ENCODE peak calls at places on chromosomes 2 and 18, in five cellular contexts. A, L, W, N and S are unnamed samples.

GRCh38 chr2:230774348-230774951 is 61.8 kb downstream of the CAB39 start:
- DNase-seq in W (no peak), N (no peak), L (peak; percentile 22), A (no peak), S (no peak)

GRCh38 chr2:73279852-73280251 is 4.4 kb downstream of the FBXO41 start:
- DNase-seq in W (no peak), L (peak; percentile 41), A (no peak), N (no peak), S (peak; percentile 8)

GRCh38 chr2:110688594-110689091 is 10.8 kb upstream of the BUB1 start:
- DNase-seq in N (no peak), W (no peak), A (no peak), L (no peak), S (no peak)

GRCh38 chr2:77488141-77488540 is 34.0 kb downstream of the LRRTM4 start:
- DNase-seq in A (no peak), W (no peak), L (no peak), N (no peak), S (no peak)

GRCh38 chr2:40041983-40042382 is 262.9 kb upstream of the THUMPD2 start:
- DNase-seq in A (no peak), W (no peak), N (no peak), L (no peak), S (no peak)

GRCh38 chr2:28632791-28633190 is 118.8 kb upstream of the PPP1CB start:
- DNase-seq in N (no peak), W (no peak), A (no peak), L (no peak), S (no peak)

GRCh38 chr2:158385646-158386045 is 70.9 kb downstream of the CCDC148 start:
- DNase-seq in W (no peak), L (no peak), N (no peak), A (no peak), S (no peak)

GRCh38 chr18:46541626-46542189 is 115.3 kb downstream of the LOXHD1 start:
- DNase-seq in W (no peak), N (no peak), L (no peak), A (no peak), S (no peak)

GRCh38 chr2:37652199-37652640 is 19.2 kb downstream of the CDC42EP3 start:
- DNase-seq in A (no peak), L (no peak), N (no peak), W (no peak), S (no peak)

GRCh38 chr2:164777847-164778246 is 63.8 kb downstream of the COBLL1 start:
- DNase-seq in W (no peak), A (no peak), N (no peak), L (no peak), S (no peak)

GRCh38 chr2:164779383-164780057 is 62.1 kb downstream of the COBLL1 start:
- DNase-seq in W (no peak), L (no peak), A (no peak), N (no peak), S (no peak)

GRCh38 chr2:164780611-164781167 is 60.9 kb downstream of the COBLL1 start:
- DNase-seq in L (no peak), N (no peak), W (no peak), A (no peak), S (no peak)

GRCh38 chr2:164781394-164781793 is 60.2 kb downstream of the COBLL1 start:
- DNase-seq in A (no peak), N (no peak), W (no peak), L (no peak), S (no peak)

GRCh38 chr2:164778723-164779122 is 62.9 kb downstream of the COBLL1 start:
- DNase-seq in L (no peak), W (no peak), N (no peak), A (no peak), S (no peak)
- TF ChIP-seq CTCF in L (no peak), W (no peak), N (no peak), A (no peak), S (no peak)

DNA sequence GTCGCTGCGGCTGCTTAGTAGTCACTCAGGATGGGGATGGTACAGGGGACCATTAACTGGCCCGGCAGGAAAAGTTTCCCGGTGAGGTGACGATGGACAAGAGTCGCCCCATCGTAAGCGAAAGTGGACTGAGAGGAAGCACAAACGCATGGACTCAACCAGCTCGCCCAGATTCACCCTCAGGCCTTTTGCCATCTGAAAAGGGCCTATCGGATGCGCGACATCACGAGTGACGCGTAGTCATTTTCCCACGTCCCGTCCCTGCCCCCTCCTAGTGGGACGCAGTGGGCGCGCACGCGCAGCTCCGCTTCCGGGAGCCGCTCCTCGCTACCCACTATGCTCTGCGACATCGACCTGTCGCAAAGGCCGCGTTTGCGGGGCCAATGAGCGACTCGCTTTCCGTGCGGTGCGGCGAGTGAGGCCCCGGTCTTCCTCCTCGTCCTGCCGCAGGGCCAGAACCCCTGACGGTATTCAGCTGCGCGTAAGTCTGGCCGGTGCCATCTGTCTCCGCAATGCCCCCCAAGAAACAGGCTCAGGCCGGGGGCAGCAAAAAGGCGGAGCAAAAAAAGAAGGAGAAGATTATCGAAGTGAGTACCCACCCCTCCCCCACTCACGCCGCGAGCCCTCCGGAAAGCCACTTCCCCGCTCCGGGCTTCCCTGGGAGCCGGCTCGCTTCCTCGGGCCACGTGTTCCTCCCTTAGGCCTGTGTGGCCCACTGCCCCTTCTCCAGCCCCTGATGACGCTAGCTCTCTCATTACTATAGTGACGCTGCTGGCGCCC is at the start of gene ZC3H15:
- DNase-seq in L (peak; percentile 98), A (peak; percentile 98), W (peak; percentile 96), N (peak; percentile 97), S (peak; percentile 96)
- TF ChIP-seq POLR2A in L (peak; percentile 98), A (peak; percentile 90), W (no peak), N (peak; percentile 82), S (no peak)

GRCh38 chr2:10448646-10449480 is 736 bp upstream of the ODC1 start:
- DNase-seq in A (no peak), W (peak; percentile 94), N (no peak), L (peak; percentile 67), S (peak; percentile 76)
- TF ChIP-seq CTCF in A (no peak), W (no peak), N (peak; percentile 8), L (peak; percentile 23), S (no peak)

GRCh38 chr2:208254871-208255556 is at the start of gene IDH1:
- DNase-seq in N (peak; percentile 98), L (peak; percentile 92), A (peak; percentile 98), W (peak; percentile 98), S (peak; percentile 99)
- TF ChIP-seq POLR2A in N (no peak), L (peak; percentile 65), A (peak; percentile 81), W (peak; percentile 52), S (no peak)

GRCh38 chr2:62787381-62787780 is 81.9 kb downstream of the EHBP1 start:
- DNase-seq in A (no peak), W (no peak), L (no peak), N (no peak), S (no peak)
- TF ChIP-seq CTCF in A (peak; percentile 40), W (no peak), L (peak; percentile 41), N (peak; percentile 25), S (no peak)

GRCh38 chr2:168894101-168894500 is 3.9 kb upstream of the SPC25 start:
- DNase-seq in A (no peak), W (no peak), L (no peak), N (no peak), S (no peak)

GRCh38 chr2:168894720-168895119 is 4.5 kb upstream of the SPC25 start:
- DNase-seq in L (no peak), W (no peak), A (no peak), N (no peak), S (no peak)

GRCh38 chr2:168889635-168890005 is 610 bp downstream of the SPC25 start:
- DNase-seq in W (no peak), N (no peak), L (no peak), A (no peak), S (no peak)

GRCh38 chr2:168892327-168892726 is 2.1 kb upstream of the SPC25 start:
- DNase-seq in A (no peak), W (no peak), N (no peak), L (no peak), S (no peak)

GRCh38 chr2:168890006-168890782 is at the start of gene SPC25:
- DNase-seq in W (peak; percentile 86), N (peak; percentile 90), L (peak; percentile 99), A (peak; percentile 89), S (peak; percentile 86)
- TF ChIP-seq POLR2A in W (no peak), N (no peak), L (peak; percentile 92), A (no peak), S (no peak)

DNA sequence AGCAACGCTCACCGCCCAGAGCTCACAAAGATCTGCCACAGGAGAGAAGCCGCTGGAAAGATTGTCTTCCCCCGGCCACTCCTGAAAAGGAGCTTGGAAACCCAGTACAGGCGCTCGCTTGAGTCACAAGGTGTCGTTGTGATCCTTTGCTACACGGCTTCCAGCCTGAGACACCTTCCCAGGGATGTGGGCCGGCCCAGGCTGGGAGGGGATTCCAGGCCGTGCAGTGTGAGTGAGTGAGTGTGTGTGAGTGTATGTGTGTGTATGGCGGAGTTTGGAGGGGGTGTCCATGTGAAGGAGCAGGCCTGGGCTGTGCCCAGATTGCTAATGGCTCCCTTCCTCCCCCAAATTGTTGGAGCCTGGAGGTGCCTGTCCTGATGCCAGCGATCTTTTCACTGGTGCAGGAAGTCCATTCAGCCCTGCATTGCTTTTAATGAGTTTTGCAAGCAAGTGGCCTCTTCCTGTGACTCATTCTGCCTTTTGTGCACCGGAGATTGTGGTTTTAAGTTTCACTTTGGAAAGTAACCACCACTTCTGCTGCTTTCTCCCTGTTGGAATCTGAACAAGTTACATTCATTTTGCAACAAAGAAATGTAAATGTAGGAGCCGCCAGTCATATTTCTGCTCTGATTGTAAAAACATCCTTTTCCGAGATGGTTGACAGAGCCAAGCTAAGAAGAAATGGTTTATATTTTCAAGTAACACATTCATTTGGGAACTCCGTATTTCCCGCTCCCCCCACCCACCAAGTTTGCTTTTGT is 83.7 kb downstream of the LPIN1 start:
- DNase-seq in W (peak; percentile 64), A (peak; percentile 63), L (peak; percentile 75), N (no peak), S (peak; percentile 92)
- TF ChIP-seq CTCF in W (no peak), A (no peak), L (peak; percentile 68), N (no peak), S (no peak)

GRCh38 chr2:168247341-168248305 is at the start of gene STK39:
- DNase-seq in N (peak; percentile 82), L (peak; percentile 77), A (peak; percentile 82), W (peak; percentile 80), S (peak; percentile 91)
- TF ChIP-seq POLR2A in N (no peak), L (no peak), A (no peak), W (no peak), S (no peak)

GRCh38 chr2:134765987-134766386 is 47.2 kb upstream of the TMEM163 start:
- DNase-seq in A (no peak), L (no peak), W (no peak), N (no peak), S (no peak)
- TF ChIP-seq CTCF in A (no peak), L (no peak), W (no peak), N (no peak), S (no peak)